ENCODE peak calls at places on chromosomes 11 and 22, in four cellular contexts. One of them, this sample, is unnamed.

GRCh38 chr11:45092901-45093760 is 53.3 kb upstream of the PRDM11 start:
- DNase-seq in WTC11: no peak
- DNase-seq in AG04450: no peak
- DNase-seq in GM12864: no peak
- DNase-seq in this sample: peak

GRCh38 chr11:8098361-8098760 is 17.4 kb downstream of the TUB start:
- DNase-seq in WTC11: no peak
- DNase-seq in AG04450: peak
- DNase-seq in GM12864: no peak
- DNase-seq in this sample: peak

GRCh38 chr11:15229069-15229468 is 114.3 kb downstream of the INSC start:
- DNase-seq in WTC11: no peak
- DNase-seq in AG04450: no peak
- DNase-seq in GM12864: no peak
- DNase-seq in this sample: peak

GRCh38 chr11:13344818-13345217 is 67.2 kb downstream of the BMAL1 start:
- DNase-seq in GM12864: no peak
- DNase-seq in AG04450: no peak
- DNase-seq in WTC11: no peak
- DNase-seq in this sample: no peak

GRCh38 chr22:23376256-23376655 is 195.9 kb downstream of the BCR start:
- DNase-seq in GM12864: no peak
- DNase-seq in WTC11: peak
- DNase-seq in AG04450: no peak
- DNase-seq in this sample: no peak

GRCh38 chr11:72954860-72955259 is 140.6 kb downstream of the ATG16L2 start:
- DNase-seq in AG04450: no peak
- DNase-seq in WTC11: no peak
- DNase-seq in GM12864: no peak
- DNase-seq in this sample: no peak

GRCh38 chr22:24553597-24554315 is 1.2 kb downstream of the GUCD1 start:
- DNase-seq in AG04450: no peak
- DNase-seq in GM12864: no peak
- DNase-seq in WTC11: no peak
- DNase-seq in this sample: peak

GRCh38 chr11:1706634-1707400 is 9.8 kb downstream of the KRTAP5-6 start:
- DNase-seq in WTC11: peak
- DNase-seq in AG04450: no peak
- DNase-seq in GM12864: no peak
- DNase-seq in this sample: no peak

GRCh38 chr22:18104566-18104965 is 6.0 kb upstream of the TUBA8 start:
- DNase-seq in WTC11: no peak
- DNase-seq in GM12864: no peak
- DNase-seq in AG04450: no peak
- DNase-seq in this sample: peak

GRCh38 chr22:36506637-36507517 is at the start of gene FOXRED2:
- DNase-seq in GM12864: peak
- DNase-seq in WTC11: peak
- DNase-seq in AG04450: peak
- DNase-seq in this sample: peak

GRCh38 chr11:92324890-92325289 is 100.3 kb downstream of the FAT3 start:
- DNase-seq in GM12864: no peak
- DNase-seq in WTC11: no peak
- DNase-seq in AG04450: no peak
- DNase-seq in this sample: no peak

GRCh38 chr11:86919557-86920210 is 35.5 kb downstream of the FZD4 start:
- DNase-seq in GM12864: no peak
- DNase-seq in AG04450: peak
- DNase-seq in WTC11: peak
- DNase-seq in this sample: peak

GRCh38 chr11:119181677-119182412 is 3.4 kb upstream of the NHERF4 start:
- DNase-seq in AG04450: no peak
- DNase-seq in GM12864: no peak
- DNase-seq in WTC11: no peak
- DNase-seq in this sample: no peak

GRCh38 chr11:80163011-80163410 is 722.2 kb upstream of the TENM4 start:
- DNase-seq in GM12864: no peak
- DNase-seq in AG04450: no peak
- DNase-seq in WTC11: no peak
- DNase-seq in this sample: peak

GRCh38 chr11:73321342-73322110 is 13.4 kb downstream of the ARHGEF17 start:
- DNase-seq in AG04450: no peak
- DNase-seq in WTC11: no peak
- DNase-seq in GM12864: no peak
- DNase-seq in this sample: peak

GRCh38 chr11:1358286-1358685 is 31.4 kb upstream of the BRSK2 start:
- DNase-seq in WTC11: no peak
- DNase-seq in AG04450: no peak
- DNase-seq in GM12864: no peak
- DNase-seq in this sample: peak

GRCh38 chr11:110968348-110969062 is 256.3 kb upstream of the ARHGAP20 start:
- DNase-seq in AG04450: no peak
- DNase-seq in WTC11: no peak
- DNase-seq in GM12864: no peak
- DNase-seq in this sample: peak
- TF ChIP-seq CTCF in AG04450: no peak
- TF ChIP-seq CTCF in WTC11: no peak
- TF ChIP-seq CTCF in GM12864: no peak
- TF ChIP-seq CTCF in this sample: no peak

GRCh38 chr11:35166369-35167360 is 27.7 kb downstream of the CD44 start:
- DNase-seq in AG04450: no peak
- DNase-seq in GM12864: no peak
- DNase-seq in WTC11: no peak
- DNase-seq in this sample: peak
- TF ChIP-seq CTCF in AG04450: no peak
- TF ChIP-seq CTCF in GM12864: no peak
- TF ChIP-seq CTCF in WTC11: no peak
- TF ChIP-seq CTCF in this sample: no peak

GRCh38 chr11:133930767-133931448 is 25.9 kb downstream of the IGSF9B start:
- DNase-seq in WTC11: peak
- DNase-seq in GM12864: no peak
- DNase-seq in AG04450: no peak
- DNase-seq in this sample: peak
- TF ChIP-seq CTCF in WTC11: peak
- TF ChIP-seq CTCF in GM12864: peak
- TF ChIP-seq CTCF in AG04450: peak
- TF ChIP-seq CTCF in this sample: peak

GRCh38 chr22:50009251-50009650 is 3.3 kb downstream of the IL17REL start:
- DNase-seq in WTC11: no peak
- DNase-seq in AG04450: no peak
- DNase-seq in GM12864: no peak
- DNase-seq in this sample: no peak
- TF ChIP-seq CTCF in WTC11: no peak
- TF ChIP-seq CTCF in AG04450: no peak
- TF ChIP-seq CTCF in GM12864: no peak
- TF ChIP-seq CTCF in this sample: no peak